ENCODE peak calls at places on chromosomes 11 and 22, in seven cellular contexts. J is cardiac muscle cell; W is GM23248; O is CD8-positive, alpha-beta T cell; A is neuronal stem cell; E is left ventricle myocardium inferior; Q is fibroblast of lung. H is an unnamed sample. For H3K36me3, the result is how much of the 10 kb centered on the place peaks cover.

GRCh38 chr11:15845261-15845660 is 511.1 kb downstream of the SOX6 start:
- DNase-seq in J (no peak), W (no peak), O (no peak), A (peak), E (no peak), Q (no peak), H (no peak)

GRCh38 chr22:47352920-47353700 is 590.7 kb downstream of the TBC1D22A start:
- DNase-seq in J (no peak), W (no peak), O (peak), A (no peak), E (no peak), Q (no peak), H (peak)

GRCh38 chr11:128711136-128711535 is 17.3 kb downstream of the FLI1 start:
- DNase-seq in J (peak), W (peak), O (no peak), A (no peak), E (no peak), Q (peak), H (no peak)

GRCh38 chr11:64072403-64072802 is 36.7 kb downstream of the FLRT1 start:
- DNase-seq in J (no peak), W (no peak), O (no peak), A (no peak), E (no peak), Q (no peak), H (no peak)

GRCh38 chr11:132804258-132804657 is 728.0 kb downstream of the OPCML start:
- DNase-seq in J (no peak), W (no peak), O (no peak), A (no peak), E (no peak), Q (no peak), H (no peak)

GRCh38 chr11:19435306-19435989 is 194.7 kb upstream of the E2F8 start:
- DNase-seq in J (no peak), W (no peak), O (no peak), A (no peak), E (no peak), Q (no peak), H (no peak)

GRCh38 chr11:24747275-24748251 is 250.7 kb downstream of the LUZP2 start:
- DNase-seq in J (no peak), W (no peak), O (no peak), A (no peak), E (no peak), Q (no peak), H (no peak)

GRCh38 chr22:21948390-21948789 is 4.3 kb downstream of the PPM1F start:
- DNase-seq in J (no peak), W (no peak), O (no peak), A (no peak), E (no peak), Q (no peak), H (no peak)

GRCh38 chr11:8331767-8332166 is 68.1 kb upstream of the LMO1 start:
- DNase-seq in J (no peak), W (no peak), O (no peak), A (no peak), E (no peak), Q (peak), H (no peak)

DNA sequence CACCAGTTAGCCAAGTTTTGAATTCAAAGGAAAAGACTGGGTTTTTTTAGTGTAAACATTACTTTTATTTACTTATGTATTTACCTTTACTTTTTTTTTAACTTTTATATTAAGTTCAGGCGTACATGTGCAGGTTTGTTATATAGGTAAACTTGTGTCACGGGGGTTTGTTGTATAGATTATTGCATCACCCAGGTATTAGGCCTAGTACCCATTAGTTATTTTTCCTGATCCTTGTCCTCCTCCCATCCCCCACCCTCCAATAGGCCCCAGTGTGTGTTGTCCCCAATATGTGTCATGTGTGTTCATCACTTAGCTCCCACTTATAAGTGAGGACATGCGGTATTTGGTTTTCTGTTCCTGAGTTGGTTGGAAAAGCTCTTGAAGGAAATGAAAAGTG is 20.6 kb downstream of the ZW10 start:
- DNase-seq in J (no peak), W (no peak), O (no peak), A (no peak), E (no peak), Q (no peak), H (no peak)
- H3K36me3 ChIP-seq in J (under half), W (under half), O (under half), A (half or more), E (half or more), Q (under half), H (under half)

DNA sequence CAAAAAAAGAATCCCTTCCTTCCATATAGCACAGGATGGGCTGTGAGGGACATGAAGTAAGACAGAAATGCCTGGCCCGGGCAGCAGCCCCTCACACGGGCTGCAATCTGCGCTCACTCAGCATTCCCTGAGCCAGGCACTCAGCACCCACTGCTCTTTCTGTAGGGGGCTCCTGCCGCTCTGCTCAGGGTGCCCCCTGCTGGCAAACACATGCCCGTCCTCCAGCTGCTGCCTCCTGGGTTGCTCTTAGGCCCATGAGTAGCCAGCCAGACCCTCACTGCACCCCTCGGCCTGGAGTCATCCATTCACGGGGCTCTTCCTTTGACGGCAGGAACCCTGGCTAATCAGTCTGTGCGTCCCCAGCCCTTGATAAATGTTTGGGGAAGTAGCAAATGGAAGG is 6.9 kb downstream of the MCAT start:
- DNase-seq in J (peak), W (peak), O (peak), A (no peak), E (peak), Q (peak), H (peak)
- H3K36me3 ChIP-seq in J (under half), W (under half), O (under half), A (half or more), E (half or more), Q (under half), H (under half)

GRCh38 chr22:25800766-25801165 is 58.8 kb downstream of the MYO18B start:
- DNase-seq in J (no peak), W (no peak), O (no peak), A (no peak), E (no peak), Q (no peak), H (no peak)
- H3K36me3 ChIP-seq in J (under half), W (under half), O (under half), A (under half), E (under half), Q (under half), H (under half)

GRCh38 chr22:39308614-39309363 is 10.6 kb downstream of the RPL3 start:
- DNase-seq in J (peak), W (peak), O (no peak), A (no peak), E (no peak), Q (peak), H (no peak)

GRCh38 chr22:39309364-39309861 is 10.0 kb downstream of the RPL3 start:
- DNase-seq in J (no peak), W (peak), O (no peak), A (no peak), E (no peak), Q (no peak), H (no peak)

GRCh38 chr22:39312410-39312809 is 7.0 kb downstream of the RPL3 start:
- DNase-seq in J (no peak), W (peak), O (no peak), A (no peak), E (no peak), Q (no peak), H (no peak)

GRCh38 chr22:39311592-39312400 is 7.6 kb downstream of the RPL3 start:
- DNase-seq in J (no peak), W (peak), O (no peak), A (no peak), E (no peak), Q (no peak), H (no peak)

GRCh38 chr22:39309881-39310714 is 9.3 kb downstream of the RPL3 start:
- DNase-seq in J (peak), W (peak), O (no peak), A (no peak), E (no peak), Q (no peak), H (no peak)
- H3K36me3 ChIP-seq in J (under half), W (under half), O (under half), A (half or more), E (under half), Q (half or more), H (under half)

GRCh38 chr11:71463331-71464211 is 10.6 kb downstream of the NADSYN1 start:
- DNase-seq in J (no peak), W (no peak), O (no peak), A (no peak), E (no peak), Q (no peak), H (no peak)
- H3K36me3 ChIP-seq in J (under half), W (under half), O (under half), A (under half), E (half or more), Q (under half), H (under half)

DNA sequence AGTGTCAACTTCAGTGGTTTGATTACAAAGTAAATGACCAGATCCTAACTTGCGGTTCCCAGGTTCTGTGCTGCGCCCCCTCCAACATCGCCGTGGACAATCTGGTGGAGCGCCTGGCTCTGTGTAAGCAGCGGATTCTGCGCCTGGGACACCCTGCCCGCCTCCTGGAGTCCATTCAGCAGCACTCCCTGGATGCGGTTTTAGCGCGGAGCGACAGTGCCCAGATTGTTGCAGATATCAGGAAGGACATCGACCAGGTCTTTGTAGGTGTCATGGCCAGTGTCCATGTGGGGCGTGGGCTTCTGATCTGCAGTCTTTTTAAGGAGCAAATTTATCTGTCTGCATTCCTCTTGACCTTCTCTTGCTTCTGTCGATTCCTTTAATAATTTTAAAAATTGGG is 11.1 kb downstream of the IGHMBP2 start:
- DNase-seq in J (no peak), W (no peak), O (no peak), A (no peak), E (no peak), Q (no peak), H (no peak)
- H3K36me3 ChIP-seq in J (under half), W (under half), O (under half), A (half or more), E (half or more), Q (under half), H (under half)

DNA sequence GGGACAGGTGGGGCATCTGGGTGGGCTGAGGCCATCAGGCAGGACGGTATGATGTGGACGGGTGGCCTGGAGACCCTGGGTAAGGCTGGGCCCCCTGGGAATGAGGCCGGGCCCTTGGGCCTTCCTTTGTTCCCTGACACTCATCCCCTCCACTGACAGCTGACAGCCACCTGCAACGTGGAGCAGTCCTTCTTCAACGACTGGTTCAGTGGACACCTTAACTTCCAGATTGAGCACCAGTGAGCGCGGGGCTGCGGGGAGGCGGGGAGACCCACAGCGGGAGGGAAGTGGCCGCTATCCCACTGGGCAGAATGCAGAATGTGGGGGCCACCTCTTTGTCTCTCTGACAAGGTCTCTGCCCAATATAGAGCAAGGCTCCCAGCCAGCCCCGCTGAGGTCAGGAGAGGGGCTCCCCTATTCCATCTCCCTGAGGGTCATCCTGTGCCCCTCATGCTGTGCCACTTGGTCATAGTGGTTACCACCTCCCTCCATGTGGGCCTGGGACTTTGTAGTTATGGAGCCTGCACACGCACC is 27.7 kb downstream of the FADS3 start:
- DNase-seq in J (no peak), W (no peak), O (no peak), A (no peak), E (no peak), Q (no peak), H (no peak)
- H3K36me3 ChIP-seq in J (under half), W (under half), O (under half), A (half or more), E (under half), Q (under half), H (under half)

H was measured in testis.